ENCODE peak calls at places on chromosomes 11 and 22, in seven cellular contexts. Q, J, C, B, Z, T and M are unnamed samples. For H3K36me3, the result is how much of the 10 kb centered on the place peaks cover.

GRCh38 chr22:50621491-50621880 is 6.5 kb downstream of the ARSA start:
- DNase-seq in Z (no peak), Q (no peak), C (peak), B (no peak), T (no peak), J (peak), M (no peak)

GRCh38 chr11:125264091-125265022 is 99.8 kb downstream of the PKNOX2 start:
- DNase-seq in T (no peak), Q (no peak), B (no peak), Z (no peak), C (no peak), J (no peak), M (no peak)

GRCh38 chr11:62383822-62384221 is 35.0 kb upstream of the SCGB1A1 start:
- DNase-seq in Z (peak), Q (no peak), C (no peak), J (no peak), B (no peak), T (no peak), M (no peak)

GRCh38 chr11:77865805-77866204 is 44.9 kb downstream of the AAMDC start:
- DNase-seq in B (no peak), T (no peak), J (no peak), Z (no peak), C (peak), Q (no peak), M (no peak)

GRCh38 chr11:47980093-47980906 is at the start of gene PTPRJ:
- DNase-seq in B (peak), Z (peak), J (peak), C (peak), Q (no peak), T (no peak), M (peak)

GRCh38 chr11:123351375-123351774 is 78.7 kb upstream of the GRAMD1B start:
- DNase-seq in J (no peak), Z (no peak), C (peak), Q (no peak), T (no peak), B (peak), M (no peak)

GRCh38 chr11:123186291-123186690 is 8.8 kb downstream of the CLMP start:
- DNase-seq in B (no peak), J (no peak), C (no peak), Z (no peak), T (no peak), Q (no peak), M (no peak)

GRCh38 chr11:111602865-111603632 is 800 bp downstream of the SIK2 start:
- DNase-seq in Q (no peak), T (no peak), J (no peak), B (peak), C (peak), Z (peak), M (peak)

GRCh38 chr11:68750197-68750987 is 928 bp downstream of the TESMIN start:
- DNase-seq in B (peak), Q (no peak), Z (no peak), J (peak), C (no peak), T (no peak), M (no peak)

GRCh38 chr11:74838188-74838587 is 89.5 kb downstream of the RNF169 start:
- DNase-seq in Q (no peak), C (no peak), T (no peak), Z (no peak), B (no peak), J (no peak), M (no peak)

GRCh38 chr22:20952544-20953341 is 14.3 kb upstream of the AIFM3 start:
- DNase-seq in B (no peak), C (no peak), T (no peak), Z (no peak), J (peak), Q (no peak), M (no peak)

GRCh38 chr11:18064450-18065048 is 18.5 kb upstream of the TPH1 start:
- DNase-seq in Z (no peak), Q (no peak), C (no peak), B (no peak), J (no peak), T (no peak), M (no peak)

GRCh38 chr11:134536219-134536618 is 124.2 kb upstream of the B3GAT1 start:
- DNase-seq in Z (peak), B (no peak), Q (no peak), C (no peak), J (no peak), T (no peak), M (peak)

GRCh38 chr11:57213282-57214086 is 23.6 kb downstream of the APLNR start:
- DNase-seq in C (peak), T (no peak), J (no peak), Z (no peak), Q (no peak), B (peak), M (no peak)

GRCh38 chr11:102194257-102194656 is 84.0 kb downstream of the YAP1 start:
- DNase-seq in J (no peak), Z (no peak), Q (no peak), C (no peak), B (no peak), T (no peak), M (no peak)

GRCh38 chr11:2796508-2797180 is 88.9 kb downstream of the CDKN1C start:
- DNase-seq in J (no peak), Q (no peak), T (no peak), C (no peak), Z (no peak), B (no peak), M (peak)

GRCh38 chr11:1228183-1228821 is 5.4 kb downstream of the MUC5B start:
- DNase-seq in B (no peak), C (peak), J (peak), T (no peak), Q (no peak), Z (no peak), M (peak)

GRCh38 chr22:49968831-49969661 is 8.5 kb downstream of the PIM3 start:
- DNase-seq in B (no peak), Q (no peak), J (peak), T (no peak), Z (peak), C (peak), M (peak)

GRCh38 chr22:50674606-50675552 is 2.3 kb downstream of the SHANK3 start:
- DNase-seq in J (no peak), Q (peak), Z (peak), B (peak), C (peak), T (no peak), M (no peak)

GRCh38 chr11:27427183-27427980 is 45.2 kb downstream of the LGR4 start:
- DNase-seq in J (no peak), Z (peak), C (no peak), B (peak), Q (no peak), T (no peak), M (no peak)

GRCh38 chr11:11849127-11849746 is 7.5 kb downstream of the USP47 start:
- DNase-seq in Z (peak), J (peak), Q (peak), C (peak), B (peak), T (no peak), M (no peak)

GRCh38 chr11:111631034-111631665 is 28.9 kb downstream of the SIK2 start:
- DNase-seq in C (no peak), Q (no peak), Z (no peak), T (no peak), B (no peak), J (no peak), M (no peak)

DNA sequence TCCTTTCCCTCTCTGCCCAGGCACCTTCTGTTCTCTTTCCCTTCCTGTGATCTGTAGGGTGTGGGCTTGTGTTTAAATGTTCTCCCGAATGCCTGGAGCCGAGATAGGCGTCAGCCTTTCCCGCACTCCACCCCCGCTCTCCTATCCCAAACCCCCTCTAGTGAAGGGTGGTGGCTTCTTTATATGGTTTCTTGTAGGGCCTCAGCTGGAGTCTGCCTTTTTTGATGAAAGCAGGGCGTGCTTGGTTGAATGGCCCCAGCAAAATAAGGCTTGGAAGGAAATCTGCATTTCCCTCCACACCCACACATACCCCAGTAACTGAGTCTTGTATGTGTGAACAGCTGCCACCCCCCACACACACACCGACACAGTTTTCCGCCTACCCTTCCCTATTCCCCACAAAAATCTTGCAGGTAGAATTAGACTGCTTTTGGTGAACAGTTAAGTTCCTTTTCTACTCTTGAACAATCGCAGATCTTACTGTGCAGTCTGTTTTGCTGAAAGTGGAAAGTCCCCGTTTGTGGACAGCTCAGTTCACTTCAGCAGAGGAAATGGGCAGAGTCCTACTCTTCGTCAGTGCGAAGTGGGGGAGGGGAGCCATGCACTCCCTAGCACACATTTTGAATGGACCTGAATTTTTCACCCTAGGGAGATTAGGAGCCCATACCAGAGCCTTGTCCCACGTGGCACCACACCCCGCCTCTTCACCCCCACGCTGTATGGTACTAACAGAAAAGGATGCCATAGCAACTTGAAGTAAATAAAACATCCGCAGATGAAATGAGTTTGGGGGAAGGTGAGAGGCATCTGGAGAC is 25.5 kb upstream of the GRK2 start:
- DNase-seq in C (peak), J (peak), T (no peak), B (peak), Q (no peak), Z (peak), M (peak)
- TF ChIP-seq POLR2AphosphoS5 in C (no peak), J (no peak), T (no peak), B (peak), Q (no peak), Z (no peak), M (peak)

GRCh38 chr11:110243804-110244203 is 52.6 kb downstream of the RDX start:
- DNase-seq in B (no peak), C (no peak), T (no peak), Z (no peak), J (no peak), Q (no peak), M (no peak)
- H3K36me3 ChIP-seq in B (under half), C (under half), T (under half), Z (half or more), J (under half), Q (under half), M (under half)

DNA sequence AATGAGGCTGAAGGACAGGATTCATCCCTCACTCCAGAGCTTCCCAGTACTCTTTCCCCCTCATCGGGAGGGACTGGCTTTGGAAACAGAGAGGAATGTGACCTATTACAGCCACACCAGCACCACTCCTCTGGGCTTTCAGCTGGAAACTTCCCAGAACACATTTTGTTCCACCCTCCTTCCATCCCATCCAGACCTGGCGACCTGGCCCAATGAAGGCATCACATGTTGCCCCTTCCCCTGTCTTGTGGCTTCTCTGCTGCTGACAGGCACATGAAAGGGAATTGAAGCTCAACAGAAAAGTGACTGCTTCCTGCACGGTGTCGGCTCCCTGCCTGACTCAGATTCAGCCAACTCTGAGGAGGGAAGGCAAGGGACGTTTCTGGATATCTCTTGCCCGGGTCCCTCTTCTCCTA is 19.1 kb downstream of the IRAG1 start:
- DNase-seq in Q (no peak), B (no peak), J (no peak), C (no peak), Z (no peak), T (no peak), M (peak)
- TF ChIP-seq POLR2AphosphoS5 in Q (no peak), B (no peak), J (no peak), C (no peak), Z (no peak), T (no peak), M (no peak)

GRCh38 chr22:28728002-28728401 is 13.6 kb downstream of the CHEK2 start:
- DNase-seq in Q (no peak), J (no peak), C (no peak), B (no peak), Z (no peak), T (no peak), M (no peak)
- H3K36me3 ChIP-seq in Q (under half), J (under half), C (under half), B (under half), Z (under half), T (under half), M (under half)

DNA sequence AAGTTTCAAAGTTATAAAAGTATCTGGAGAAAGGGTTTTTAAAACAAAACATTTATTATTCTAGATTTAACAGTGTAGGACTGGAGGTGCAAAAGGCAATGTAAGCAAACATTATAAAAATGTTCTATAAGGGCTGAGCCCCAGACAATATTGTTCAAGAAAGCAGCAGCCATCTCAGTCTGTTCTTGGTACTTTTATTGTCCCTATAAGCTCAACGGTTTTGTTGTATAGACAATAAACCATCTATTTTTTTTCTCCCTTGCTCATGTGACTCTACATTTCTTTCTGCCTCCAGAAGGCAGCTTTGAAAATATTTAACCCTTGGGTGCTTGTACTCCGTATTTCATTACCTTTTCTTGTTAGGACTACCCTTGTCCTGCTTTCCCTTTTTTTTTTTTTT is 25.2 kb upstream of the NXPE2 start:
- DNase-seq in Q (no peak), J (no peak), B (no peak), Z (no peak), C (no peak), T (no peak), M (no peak)
- TF ChIP-seq POLR2AphosphoS5 in Q (no peak), J (no peak), B (no peak), Z (no peak), C (no peak), T (no peak), M (no peak)

DNA sequence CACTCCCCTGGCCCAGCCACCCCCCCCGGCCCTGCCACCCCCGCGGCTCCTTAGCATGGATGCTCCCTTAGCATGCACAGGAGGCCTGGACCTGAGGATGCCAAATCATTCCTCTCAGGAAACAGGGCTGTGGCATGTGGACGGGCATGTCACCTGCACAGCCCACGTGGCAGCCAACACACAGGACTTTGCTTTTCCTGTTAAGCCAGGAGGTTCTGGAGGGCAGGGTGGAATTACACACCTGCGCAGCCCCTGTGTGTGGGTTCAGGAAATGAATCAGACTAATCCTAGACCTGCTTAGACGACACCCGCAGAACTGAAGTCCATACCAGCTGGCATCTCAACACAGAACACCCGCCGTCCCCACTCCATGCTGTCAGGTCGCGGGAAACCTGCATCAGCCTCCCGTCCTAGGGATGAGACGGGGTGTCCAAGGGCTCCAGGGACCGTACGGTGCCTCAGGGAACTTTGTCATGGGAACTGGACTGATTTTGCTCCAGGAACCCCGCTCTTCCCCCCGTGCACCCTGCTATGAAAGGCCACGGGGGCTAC is 10.2 kb downstream of the CERK start:
- DNase-seq in Z (no peak), T (no peak), C (no peak), J (no peak), B (no peak), Q (no peak), M (no peak)
- H3K36me3 ChIP-seq in Z (under half), T (under half), C (under half), J (under half), B (under half), Q (under half), M (under half)

DNA sequence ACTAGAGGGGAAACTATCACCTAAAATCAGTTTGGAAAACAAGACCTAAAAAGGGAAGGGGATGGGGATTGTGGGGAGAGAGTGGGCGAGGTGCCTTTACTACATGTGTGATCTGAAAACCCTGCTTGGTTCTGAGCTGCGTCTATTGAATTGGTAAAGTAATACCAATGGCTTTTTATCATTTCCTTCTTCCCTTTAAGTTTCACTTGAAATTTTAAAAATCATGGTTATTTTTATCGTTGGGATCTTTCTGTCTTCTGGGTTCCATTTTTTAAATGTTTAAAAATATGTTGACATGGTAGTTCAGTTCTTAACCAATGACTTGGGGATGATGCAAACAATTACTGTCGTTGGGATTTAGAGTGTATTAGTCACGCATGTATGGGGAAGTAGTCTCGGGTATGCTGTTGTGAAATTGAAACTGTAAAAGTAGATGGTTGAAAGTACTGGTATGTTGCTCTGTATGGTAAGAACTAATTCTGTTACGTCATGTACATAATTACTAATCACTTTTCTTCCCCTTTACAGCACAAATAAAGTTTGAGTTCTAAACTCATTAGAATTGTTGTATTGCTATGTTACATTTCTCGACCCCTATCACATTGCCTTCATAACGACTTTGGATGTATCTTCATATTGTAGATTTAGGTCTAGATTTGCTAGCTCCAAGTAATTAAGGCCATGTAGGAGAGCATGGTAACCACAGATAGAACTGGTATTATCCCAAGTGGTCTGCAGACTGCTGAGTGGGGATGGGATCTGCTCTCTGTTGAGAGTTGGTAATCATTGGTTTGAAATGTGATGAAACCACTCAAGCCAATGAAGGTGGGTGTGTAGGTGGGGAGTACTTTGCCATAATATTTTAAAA is 3.6 kb downstream of the NEAT1 start:
- DNase-seq in C (no peak), B (no peak), Z (peak), J (no peak), Q (peak), T (no peak), M (peak)
- TF ChIP-seq POLR2AphosphoS5 in C (peak), B (no peak), Z (peak), J (peak), Q (peak), T (peak), M (peak)

GRCh38 chr22:37137131-37137530 is 12.6 kb downstream of the IL2RB start:
- DNase-seq in Z (no peak), T (no peak), J (no peak), B (no peak), C (no peak), Q (no peak), M (no peak)
- H3K36me3 ChIP-seq in Z (under half), T (under half), J (under half), B (under half), C (under half), Q (under half), M (under half)

GRCh38 chr11:73196576-73196975 is 21.5 kb upstream of the P2RY2 start:
- DNase-seq in C (no peak), Q (no peak), Z (no peak), J (no peak), T (no peak), B (no peak), M (peak)

GRCh38 chr11:73193251-73194033 is 24.6 kb upstream of the P2RY2 start:
- DNase-seq in T (no peak), B (no peak), C (no peak), Q (no peak), Z (peak), J (no peak), M (peak)

GRCh38 chr11:73194034-73194507 is 24.0 kb upstream of the P2RY2 start:
- DNase-seq in C (no peak), Q (no peak), Z (no peak), T (no peak), B (no peak), J (no peak), M (peak)

GRCh38 chr11:73195191-73196007 is 22.7 kb upstream of the P2RY2 start:
- DNase-seq in T (no peak), Q (peak), B (no peak), Z (peak), J (no peak), C (no peak), M (peak)

DNA sequence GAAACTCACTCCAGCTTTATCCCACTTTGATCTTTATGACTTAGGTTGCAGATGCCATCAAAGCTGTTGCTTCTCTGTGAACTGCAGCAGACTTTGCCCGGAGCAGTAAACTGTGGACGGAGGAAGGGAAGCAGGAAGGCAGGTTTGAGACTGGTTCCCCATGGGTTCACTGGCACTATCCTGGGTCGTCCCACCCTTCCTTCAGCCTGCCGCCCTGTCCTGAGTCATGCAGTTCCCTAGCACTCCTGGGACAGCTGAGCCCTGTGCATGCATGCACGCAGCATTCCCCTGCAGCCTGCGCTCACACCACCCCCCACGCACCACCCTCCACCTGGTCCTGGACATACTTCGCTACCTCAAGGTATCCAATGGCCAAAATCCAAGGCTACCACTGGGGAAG is 23.5 kb upstream of the P2RY2 start:
- DNase-seq in J (no peak), T (no peak), C (no peak), Z (no peak), Q (no peak), B (no peak), M (peak)
- TF ChIP-seq POLR2AphosphoS5 in J (no peak), T (no peak), C (no peak), Z (no peak), Q (no peak), B (no peak), M (no peak)